ENCODE peak calls at places on chromosomes 3 and 15, in seven cellular contexts. G is K562, M is GM23338, I is GM12878, X is HCT116, N is SK-N-SH, R is HepG2. Q is an unnamed sample.

GRCh38 chr3:32870373-32871091 is 52.7 kb downstream of the TRIM71 start:
- DNase-seq in G (no peak), M (no peak), I (no peak), X (no peak), N (no peak), R (no peak), Q (no peak)

GRCh38 chr15:29252231-29252630 is 17.4 kb downstream of the NSMCE3 start:
- DNase-seq in G (no peak), M (no peak), I (no peak), X (no peak), N (no peak), R (no peak), Q (no peak)

GRCh38 chr15:66654718-66655375 is 47.2 kb upstream of the SMAD6 start:
- DNase-seq in G (peak; percentile 80), M (peak; percentile 54), I (no peak), X (no peak), N (no peak), R (no peak), Q (no peak)

GRCh38 chr15:31364301-31365031 is 37.8 kb downstream of the KLF13 start:
- DNase-seq in G (peak; percentile 55), M (no peak), I (no peak), X (no peak), N (peak; percentile 65), R (no peak), Q (no peak)

GRCh38 chr3:121642601-121643314 is 17.9 kb downstream of the HCLS1 start:
- DNase-seq in G (no peak), M (no peak), I (no peak), X (no peak), N (no peak), R (peak; percentile 28), Q (no peak)

GRCh38 chr15:84960391-84961113 is 21.1 kb upstream of the PDE8A start:
- DNase-seq in G (peak; percentile 64), M (peak; percentile 76), I (no peak), X (no peak), N (no peak), R (no peak), Q (no peak)

GRCh38 chr3:126914226-126914625 is 68.7 kb upstream of the PLXNA1 start:
- DNase-seq in G (no peak), M (no peak), I (no peak), X (no peak), N (no peak), R (no peak), Q (no peak)

GRCh38 chr15:98421419-98422085 is 226.8 kb upstream of the IGF1R start:
- DNase-seq in G (peak; percentile 61), M (peak; percentile 91), I (no peak), X (peak; percentile 10), N (peak; percentile 92), R (peak; percentile 11), Q (no peak)

GRCh38 chr3:129567176-129567705 is 24.3 kb downstream of the H1-8 start:
- DNase-seq in G (no peak), M (no peak), I (no peak), X (no peak), N (peak; percentile 83), R (no peak), Q (no peak)

GRCh38 chr3:129564981-129565644 is 22.1 kb downstream of the H1-8 start:
- DNase-seq in G (no peak), M (no peak), I (no peak), X (no peak), N (peak; percentile 55), R (no peak), Q (no peak)

GRCh38 chr3:129565902-129566301 is 22.9 kb downstream of the H1-8 start:
- DNase-seq in G (no peak), M (no peak), I (no peak), X (no peak), N (no peak), R (no peak), Q (no peak)

GRCh38 chr3:129569856-129570255 is 26.9 kb downstream of the H1-8 start:
- DNase-seq in G (no peak), M (no peak), I (no peak), X (no peak), N (no peak), R (no peak), Q (no peak)

DNA sequence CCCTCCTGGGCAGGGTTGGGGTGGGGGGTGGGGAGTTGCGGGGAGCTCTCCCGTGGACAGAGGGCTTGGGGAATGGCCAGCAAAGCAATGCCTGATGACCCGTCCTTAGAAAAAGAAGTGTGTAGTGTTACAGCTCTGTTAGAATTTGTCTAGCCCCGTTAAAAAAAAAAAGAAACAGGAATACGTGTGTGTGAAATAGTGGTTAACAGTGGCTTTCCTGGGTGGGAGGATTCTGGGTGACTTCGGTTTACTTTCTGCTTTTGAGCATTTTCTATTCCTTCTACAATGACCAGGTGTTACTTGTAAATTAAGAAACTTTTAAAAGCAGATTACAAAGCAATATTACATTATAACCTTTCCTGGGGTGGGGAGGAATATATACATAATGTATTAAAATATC is 25.0 kb downstream of the H1-8 start:
- DNase-seq in G (no peak), M (no peak), I (no peak), X (no peak), N (no peak), R (no peak), Q (no peak)
- H3K36me3 ChIP-seq in G (peaks cover 10% of the 10 kb centered on the region), M (no peaks in the 10 kb centered on the region), I (no peaks in the 10 kb centered on the region), X (no peaks in the 10 kb centered on the region), N (no peaks in the 10 kb centered on the region), R (peaks cover 8% of the 10 kb centered on the region), Q (peaks cover 2% of the 10 kb centered on the region)

GRCh38 chr15:68557469-68558317 is 21.1 kb upstream of the CORO2B start:
- DNase-seq in G (no peak), M (no peak), I (no peak), X (no peak), N (no peak), R (no peak), Q (no peak)

GRCh38 chr15:68558318-68559305 is 20.2 kb upstream of the CORO2B start:
- DNase-seq in G (no peak), M (peak; percentile 62), I (no peak), X (no peak), N (no peak), R (no peak), Q (no peak)

GRCh38 chr15:68561146-68561545 is 17.6 kb upstream of the CORO2B start:
- DNase-seq in G (no peak), M (no peak), I (no peak), X (no peak), N (no peak), R (no peak), Q (no peak)

GRCh38 chr15:68560501-68561113 is 18.2 kb upstream of the CORO2B start:
- DNase-seq in G (no peak), M (no peak), I (no peak), X (no peak), N (no peak), R (no peak), Q (no peak)

DNA sequence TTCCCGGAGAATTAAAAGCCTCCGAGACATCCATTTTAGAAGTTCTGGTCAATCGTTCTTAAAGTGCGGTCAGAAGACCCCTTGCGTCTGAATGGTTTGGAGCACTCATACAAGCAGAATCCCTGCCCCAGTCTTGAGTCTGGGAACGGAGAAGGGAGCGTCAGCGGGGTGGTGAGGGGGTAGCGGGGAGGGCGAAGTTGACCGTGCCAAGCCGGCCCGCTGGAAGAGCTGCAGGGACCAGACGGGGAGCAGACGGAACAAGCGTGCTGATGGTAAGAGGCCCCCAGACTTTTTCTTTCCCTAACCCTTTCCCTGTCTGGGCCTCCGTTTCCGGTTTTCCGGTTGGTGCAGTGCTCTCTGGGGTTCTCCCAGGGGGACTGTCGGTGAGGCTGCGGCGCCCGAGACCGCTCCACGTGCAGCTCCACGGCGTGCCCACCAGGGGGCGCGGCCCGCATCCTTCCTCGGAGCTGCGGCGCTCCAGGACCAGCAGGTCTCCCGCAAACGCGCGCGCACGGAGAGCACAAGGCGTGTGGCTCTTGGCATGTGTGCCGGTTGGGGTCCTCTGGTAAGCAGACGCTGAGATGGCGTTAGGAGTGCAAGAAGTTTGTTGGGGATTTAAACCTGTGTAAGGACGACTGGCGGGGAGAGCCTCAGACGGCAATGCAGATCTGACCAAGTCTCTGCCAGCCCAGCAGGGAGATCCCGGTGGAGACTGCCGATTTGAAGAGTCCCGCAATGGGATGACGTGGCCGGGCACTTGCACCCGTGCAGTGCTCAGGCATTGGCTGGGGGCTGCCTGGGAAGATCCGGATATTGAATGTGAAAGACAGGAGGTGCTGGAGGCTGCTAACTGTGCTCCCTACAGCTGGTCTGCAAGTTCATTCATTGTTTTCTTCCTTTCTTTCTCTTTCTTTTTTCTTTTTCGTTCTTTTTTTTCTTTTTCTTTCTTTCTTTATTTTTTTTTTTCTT is 19.2 kb upstream of the CORO2B start:
- DNase-seq in G (peak; percentile 66), M (peak; percentile 94), I (no peak), X (peak; percentile 56), N (peak; percentile 93), R (peak; percentile 33), Q (peak; percentile 35)
- TF ChIP-seq POLR2AphosphoS5 in G (no peak), M (peak; percentile 27), I (no peak), X (no peak), N (no peak), R (no peak), Q (no peak)

GRCh38 chr3:12963869-12964712 is 109.1 kb downstream of the IQSEC1 start:
- DNase-seq in G (peak; percentile 35), M (no peak), I (no peak), X (no peak), N (no peak), R (peak; percentile 59), Q (no peak)

GRCh38 chr3:12965999-12966846 is 107.0 kb downstream of the IQSEC1 start:
- DNase-seq in G (no peak), M (no peak), I (no peak), X (no peak), N (no peak), R (no peak), Q (no peak)

GRCh38 chr3:12963184-12963868 is 109.9 kb downstream of the IQSEC1 start:
- DNase-seq in G (no peak), M (no peak), I (no peak), X (no peak), N (no peak), R (no peak), Q (no peak)

GRCh38 chr3:12966847-12967750 is 106.1 kb downstream of the IQSEC1 start:
- DNase-seq in G (peak; percentile 51), M (peak; percentile 56), I (no peak), X (no peak), N (no peak), R (no peak), Q (no peak)

DNA sequence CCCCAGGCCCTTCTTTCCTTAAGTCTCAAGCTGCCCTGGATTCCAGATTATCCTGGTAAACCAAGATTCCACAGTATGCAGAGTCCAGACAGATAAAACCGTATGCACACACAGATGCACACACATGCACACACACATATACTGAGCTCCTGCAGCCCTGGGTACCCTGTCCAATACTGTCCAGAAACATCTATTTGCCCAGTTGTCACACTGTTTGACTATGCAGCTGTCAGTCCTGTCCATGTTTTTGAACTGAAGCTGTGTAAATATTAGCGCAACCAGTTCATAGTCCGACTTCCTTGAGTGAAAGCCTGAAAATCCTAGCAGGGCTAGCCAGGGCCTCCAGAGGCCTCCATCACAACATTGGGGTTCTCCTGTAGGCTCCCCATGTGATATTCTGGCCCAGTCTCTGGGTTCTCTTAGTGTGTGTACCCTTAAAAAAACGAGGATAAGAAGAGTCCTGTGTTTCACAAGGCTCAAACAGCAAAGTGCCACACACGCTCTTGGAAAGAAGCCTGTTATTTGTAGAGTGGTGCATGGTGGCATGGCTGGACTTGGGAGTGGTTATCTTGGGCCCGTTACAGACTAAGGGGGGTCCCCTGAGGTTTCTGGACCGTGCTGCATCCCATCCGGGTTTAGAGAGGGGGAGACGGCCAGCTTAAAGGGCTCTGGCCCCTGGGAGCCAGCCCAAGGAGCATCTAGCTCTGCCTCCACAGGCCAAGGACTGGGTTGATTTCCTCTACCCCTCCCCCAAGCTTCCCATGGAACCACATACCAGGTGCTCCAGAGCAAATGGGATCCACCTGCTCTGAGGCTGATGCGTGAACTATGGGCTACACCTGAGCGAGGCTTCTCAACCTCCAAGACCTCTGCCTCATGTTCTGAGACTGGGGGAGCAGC is 108.3 kb downstream of the IQSEC1 start:
- DNase-seq in G (no peak), M (peak; percentile 33), I (no peak), X (no peak), N (no peak), R (peak; percentile 98), Q (no peak)
- TF ChIP-seq REST in G (no peak), M (no peak), I (no peak), X (no peak), N (no peak), R (peak; percentile 62), Q (no peak)

GRCh38 chr15:65509321-65509720 is 8.2 kb downstream of the DPP8 start:
- DNase-seq in G (no peak), M (no peak), I (no peak), X (no peak), N (no peak), R (no peak), Q (no peak)
- H3K36me3 ChIP-seq in G (peaks cover 72% of the 10 kb centered on the region), M (peaks cover 23% of the 10 kb centered on the region), I (no peaks in the 10 kb centered on the region), X (peaks cover 21% of the 10 kb centered on the region), N (peaks cover 78% of the 10 kb centered on the region), R (peaks cover 2% of the 10 kb centered on the region), Q (peaks cover 15% of the 10 kb centered on the region)

Q was measured in Panc1.